ENCODE peak calls at places on chromosome 14, in six cellular contexts. M is cardiac fibroblast; E is CD4-positive, alpha-beta memory T cell; S is lower leg skin; O is LNCaP clone FGC; V is astrocyte of the spinal cord. K is an unnamed sample.

GRCh38 chr14:66634876-66635275 is 126.9 kb downstream of the GPHN start:
- DNase-seq in S (no peak), V (no peak), O (no peak), E (no peak), M (peak), K (no peak)

GRCh38 chr14:99234982-99235491 is 37.0 kb downstream of the BCL11B start:
- DNase-seq in S (no peak), M (no peak), O (no peak), V (no peak), E (no peak), K (no peak)

GRCh38 chr14:91796622-91797347 is 64.9 kb upstream of the CATSPERB start:
- DNase-seq in M (peak), S (no peak), V (peak), O (no peak), E (no peak), K (peak)

GRCh38 chr14:52650774-52651173 is 44.6 kb downstream of the ERO1A start:
- DNase-seq in S (no peak), M (peak), O (no peak), V (no peak), E (no peak), K (no peak)

GRCh38 chr14:104116544-104117340 is 21.6 kb upstream of the KIF26A start:
- DNase-seq in E (no peak), O (no peak), S (no peak), M (no peak), V (no peak), K (no peak)

GRCh38 chr14:38291681-38292459 is 36.0 kb upstream of the CLEC14A start:
- DNase-seq in O (no peak), S (no peak), E (no peak), M (peak), V (peak), K (no peak)

GRCh38 chr14:31934767-31935266 is 142.3 kb upstream of the ARHGAP5 start:
- DNase-seq in E (peak), V (peak), M (peak), O (no peak), S (peak), K (peak)

GRCh38 chr14:97788364-97788763 is 991.2 kb downstream of the VRK1 start:
- DNase-seq in E (no peak), S (no peak), M (no peak), V (no peak), O (no peak), K (no peak)

DNA sequence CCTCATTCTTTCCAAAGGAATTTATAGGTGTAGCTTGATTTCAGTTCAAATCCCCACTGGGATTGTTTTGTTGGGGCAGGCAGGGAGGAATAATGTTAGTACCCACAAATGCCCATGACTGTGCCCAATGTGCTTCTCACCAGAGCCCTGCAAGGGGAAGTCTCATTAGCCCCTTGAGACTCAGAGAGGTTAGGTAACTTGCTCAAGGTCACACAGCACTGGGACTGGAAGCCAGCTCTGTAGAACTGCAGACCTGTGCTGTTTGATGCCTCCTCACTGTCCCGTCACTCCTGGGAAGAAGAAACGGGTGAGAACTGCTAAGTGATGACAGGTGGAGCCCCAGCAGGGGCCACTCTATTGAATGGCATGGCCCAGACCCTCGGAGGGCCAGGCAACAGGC is 8.9 kb downstream of the ANKRD9 start:
- DNase-seq in E (no peak), M (no peak), V (no peak), O (no peak), S (no peak), K (no peak)
- H3K4me3 ChIP-seq in E (no peak), M (no peak), V (no peak), O (no peak), S (no peak), K (no peak)

DNA sequence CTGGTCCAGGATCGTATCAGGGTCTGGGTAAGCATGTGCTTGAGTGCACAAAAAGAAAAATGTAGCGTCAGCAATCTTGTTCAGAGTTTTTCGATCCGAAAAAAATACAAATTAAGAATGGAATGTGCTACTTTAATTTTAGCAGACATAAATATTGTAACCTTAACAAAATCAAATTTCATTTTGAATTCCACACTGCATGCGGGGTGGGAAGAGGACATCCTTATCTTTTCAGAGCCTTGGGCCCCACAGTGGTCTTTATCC is 93.6 kb downstream of the TMEM30B start:
- DNase-seq in M (no peak), S (no peak), V (no peak), E (no peak), O (no peak), K (no peak)
- H3K4me3 ChIP-seq in M (no peak), S (no peak), V (no peak), E (no peak), O (no peak), K (no peak)

GRCh38 chr14:35879654-35880249 is 53.6 kb downstream of the BRMS1L start:
- DNase-seq in S (no peak), V (peak), M (peak), O (no peak), E (no peak), K (no peak)

GRCh38 chr14:35877276-35877675 is 51.1 kb downstream of the BRMS1L start:
- DNase-seq in O (no peak), M (peak), S (no peak), E (no peak), V (no peak), K (no peak)

GRCh38 chr14:35881280-35881679 is 55.1 kb downstream of the BRMS1L start:
- DNase-seq in O (no peak), E (no peak), M (no peak), S (no peak), V (no peak), K (no peak)

GRCh38 chr14:35878272-35879140 is 52.4 kb downstream of the BRMS1L start:
- DNase-seq in E (no peak), O (no peak), M (peak), S (no peak), V (peak), K (peak)

DNA sequence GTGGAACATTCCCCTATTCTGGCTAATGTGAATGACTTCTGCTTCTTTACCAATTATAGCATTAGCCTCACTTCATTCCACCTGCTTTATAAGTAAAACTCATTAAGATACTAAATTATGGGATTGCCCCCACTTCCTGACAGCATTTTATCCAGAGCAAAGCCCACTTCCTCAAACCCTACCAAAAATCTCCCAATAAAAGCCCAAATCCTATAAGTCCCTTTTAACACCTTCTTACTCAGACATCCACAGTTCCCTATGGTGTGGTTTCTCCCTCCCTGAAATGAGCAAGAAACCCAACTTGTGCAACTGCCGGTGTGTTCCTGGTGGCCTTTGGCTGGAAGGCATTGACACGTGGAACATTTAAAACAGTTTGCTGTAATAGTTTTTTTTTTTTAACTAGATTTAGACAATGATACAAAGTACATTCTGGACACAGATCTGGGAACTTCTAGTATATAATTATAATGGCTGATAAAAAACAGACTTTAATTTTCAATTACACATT is 53.1 kb downstream of the BRMS1L start:
- DNase-seq in E (no peak), V (no peak), O (no peak), S (no peak), M (peak), K (no peak)
- H3K4me3 ChIP-seq in E (no peak), V (no peak), O (no peak), S (no peak), M (no peak), K (no peak)

GRCh38 chr14:34981743-34982420 is 910 bp upstream of the SRP54 start:
- DNase-seq in E (no peak), M (peak), S (peak), V (no peak), O (no peak), K (peak)

GRCh38 chr14:34978444-34978843 is 4.3 kb upstream of the SRP54 start:
- DNase-seq in E (no peak), M (no peak), S (no peak), O (no peak), V (no peak), K (no peak)

GRCh38 chr14:34982421-34983147 is at the start of gene SRP54:
- DNase-seq in O (peak), S (peak), E (peak), V (peak), M (peak), K (peak)

GRCh38 chr14:34983148-34983760 is 462 bp downstream of the SRP54 start:
- DNase-seq in S (no peak), E (no peak), O (no peak), V (no peak), M (no peak), K (no peak)

GRCh38 chr14:34980337-34980900 is 2.4 kb upstream of the SRP54 start:
- DNase-seq in M (no peak), V (no peak), S (no peak), E (no peak), O (no peak), K (no peak)
- H3K4me3 ChIP-seq in M (peak), V (peak), S (no peak), E (no peak), O (peak), K (peak)

GRCh38 chr14:96579855-96580254 is 77.7 kb downstream of the PAPOLA start:
- DNase-seq in V (no peak), M (no peak), E (no peak), S (no peak), O (no peak), K (no peak)
- H3K4me3 ChIP-seq in V (no peak), M (no peak), E (no peak), S (no peak), O (no peak), K (no peak)

GRCh38 chr14:22333408-22334274 is 255.4 kb downstream of the DAD1 start:
- DNase-seq in O (peak), E (no peak), S (peak), V (peak), M (peak), K (no peak)
- H3K4me3 ChIP-seq in O (no peak), E (no peak), S (no peak), V (no peak), M (no peak), K (no peak)

K was measured in skeletal muscle cell.